ENCODE peak calls at places on chromosomes 2 and 18, in seven cellular contexts. L is cardiac muscle cell; K is GM23248; Q is psoas muscle; R is H9; V is effector memory CD4-positive, alpha-beta T cell; M is right lobe of liver. B is an unnamed sample.

GRCh38 chr2:88753833-88754584 is 62.5 kb downstream of the RPIA start:
- DNase-seq in K (no peak), M (no peak), L (no peak), V (no peak), Q (no peak), R (no peak), B (no peak)

GRCh38 chr2:10085852-10086148 is 5.6 kb upstream of the CYS1 start:
- DNase-seq in M (no peak), Q (no peak), V (no peak), L (no peak), R (no peak), K (no peak), B (no peak)

GRCh38 chr2:211833582-211834279 is 704.9 kb downstream of the ERBB4 start:
- DNase-seq in M (no peak), V (no peak), L (no peak), R (no peak), K (no peak), Q (no peak), B (no peak)

GRCh38 chr18:23291456-23292205 is 156.3 kb downstream of the CABLES1 start:
- DNase-seq in L (no peak), R (no peak), V (no peak), K (peak; percentile 77), Q (no peak), M (no peak), B (no peak)

GRCh38 chr2:21658907-21659306 is 535.1 kb downstream of the TDRD15 start:
- DNase-seq in M (no peak), Q (no peak), K (no peak), L (no peak), R (no peak), V (no peak), B (no peak)

GRCh38 chr2:12479042-12479601 is 237.6 kb upstream of the TRIB2 start:
- DNase-seq in M (no peak), R (no peak), Q (no peak), L (no peak), V (no peak), K (peak; percentile 59), B (no peak)

GRCh38 chr2:120764434-120764833 is 28.8 kb downstream of the GLI2 start:
- DNase-seq in L (no peak), R (peak; percentile 16), M (peak; percentile 7), Q (no peak), V (no peak), K (no peak), B (no peak)

GRCh38 chr18:45482286-45482685 is 133.0 kb upstream of the SLC14A2 start:
- DNase-seq in R (no peak), K (peak; percentile 5), M (no peak), L (no peak), Q (no peak), V (no peak), B (no peak)

GRCh38 chr2:120641366-120641771 is 94.3 kb upstream of the GLI2 start:
- DNase-seq in L (no peak), M (no peak), V (no peak), Q (no peak), R (no peak), K (peak; percentile 51), B (no peak)

GRCh38 chr2:149004836-149005235 is 33.7 kb upstream of the LYPD6B start:
- DNase-seq in R (no peak), V (no peak), Q (no peak), L (no peak), M (no peak), K (peak; percentile 62), B (no peak)

GRCh38 chr2:201004370-201004769 is 40.9 kb upstream of the ORC2 start:
- DNase-seq in R (no peak), Q (no peak), M (no peak), V (no peak), K (no peak), L (no peak), B (no peak)

GRCh38 chr2:36294290-36294689 is 61.3 kb upstream of the CRIM1 start:
- DNase-seq in L (no peak), R (no peak), V (no peak), K (no peak), M (no peak), Q (no peak), B (no peak)

GRCh38 chr2:10551496-10551895 is 103.4 kb upstream of the ODC1 start:
- DNase-seq in K (no peak), Q (no peak), L (no peak), M (no peak), V (no peak), R (no peak), B (no peak)

GRCh38 chr18:28087173-28087563 is 89.8 kb downstream of the CDH2 start:
- DNase-seq in L (no peak), R (no peak), Q (no peak), M (peak; percentile 90), V (no peak), K (peak; percentile 59), B (no peak)

GRCh38 chr18:25234740-25235345 is 117.1 kb downstream of the ZNF521 start:
- DNase-seq in V (no peak), K (no peak), R (no peak), M (no peak), L (peak; percentile 49), Q (no peak), B (no peak)

GRCh38 chr2:19894135-19894792 is 7.5 kb downstream of the TTC32 start:
- DNase-seq in M (no peak), V (no peak), Q (no peak), L (no peak), R (no peak), K (no peak), B (no peak)

GRCh38 chr2:232432598-232433184 is 23.3 kb upstream of the ALPI start:
- DNase-seq in K (no peak), V (no peak), M (no peak), Q (no peak), R (peak; percentile 90), L (no peak), B (peak; percentile 35)

GRCh38 chr2:160368988-160369935 is 124.3 kb downstream of the RBMS1 start:
- DNase-seq in Q (no peak), L (no peak), R (no peak), K (peak; percentile 72), V (no peak), M (no peak), B (no peak)

GRCh38 chr2:39141346-39142011 is 20.6 kb upstream of the SOS1 start:
- DNase-seq in V (no peak), Q (no peak), R (no peak), M (no peak), L (peak; percentile 34), K (peak; percentile 29), B (no peak)

GRCh38 chr2:39142012-39142346 is 21.1 kb upstream of the SOS1 start:
- DNase-seq in K (no peak), R (no peak), L (no peak), V (no peak), M (no peak), Q (no peak), B (no peak)

GRCh38 chr2:39144411-39144810 is 23.6 kb upstream of the SOS1 start:
- DNase-seq in Q (no peak), L (no peak), M (no peak), R (no peak), V (no peak), K (peak; percentile 3), B (no peak)

GRCh38 chr2:39140322-39140847 is 19.5 kb upstream of the SOS1 start:
- DNase-seq in R (no peak), K (no peak), L (no peak), M (no peak), Q (no peak), V (no peak), B (no peak)

GRCh38 chr2:39142904-39143617 is 22.2 kb upstream of the SOS1 start:
- DNase-seq in K (no peak), Q (no peak), R (no peak), M (no peak), V (no peak), L (no peak), B (no peak)
- H3K4me1 ChIP-seq in K (peaks cover 7% of the 10 kb centered on the region), Q (peaks cover 22% of the 10 kb centered on the region), R (no peaks in the 10 kb centered on the region), M (no peaks in the 10 kb centered on the region), V (peaks cover 27% of the 10 kb centered on the region), L (peaks cover 25% of the 10 kb centered on the region), B (peaks cover 3% of the 10 kb centered on the region)

GRCh38 chr2:86251840-86252266 is 52.6 kb downstream of the MRPL35 start:
- DNase-seq in L (no peak), R (no peak), Q (no peak), V (no peak), K (no peak), M (no peak), B (no peak)

GRCh38 chr2:86249843-86250402 is 50.7 kb downstream of the MRPL35 start:
- DNase-seq in M (no peak), L (no peak), V (no peak), R (no peak), Q (no peak), K (peak; percentile 29), B (no peak)

GRCh38 chr2:86253424-86253823 is 54.2 kb downstream of the MRPL35 start:
- DNase-seq in Q (no peak), L (no peak), V (no peak), K (no peak), R (no peak), M (no peak), B (no peak)

GRCh38 chr2:86243950-86244733 is 44.9 kb downstream of the MRPL35 start:
- DNase-seq in V (no peak), K (no peak), Q (no peak), R (no peak), L (no peak), M (no peak), B (no peak)

GRCh38 chr2:86249176-86249842 is 50.1 kb downstream of the MRPL35 start:
- DNase-seq in K (peak; percentile 79), Q (no peak), R (no peak), L (no peak), V (no peak), M (no peak), B (no peak)
- H3K27ac ChIP-seq in K (no peak overlapping the region), Q (no peak overlapping the region), R (no peak overlapping the region), L (no peak overlapping the region), V (no peak overlapping the region), M (no peak overlapping the region), B (no peak overlapping the region)

GRCh38 chr2:217513256-217513655 is 489.5 kb downstream of the TNS1 start:
- DNase-seq in V (no peak), L (peak; percentile 3), M (no peak), R (no peak), K (no peak), Q (no peak), B (no peak)
- H3K4me1 ChIP-seq in V (no peaks in the 10 kb centered on the region), L (peaks cover 20% of the 10 kb centered on the region), M (no peaks in the 10 kb centered on the region), R (no peaks in the 10 kb centered on the region), K (peaks cover 14% of the 10 kb centered on the region), Q (peaks cover 10% of the 10 kb centered on the region), B (no peaks in the 10 kb centered on the region)

GRCh38 chr2:191228861-191229260 is 16.3 kb upstream of the MYO1B start:
- DNase-seq in V (no peak), R (no peak), L (no peak), M (no peak), Q (peak; percentile 67), K (no peak), B (no peak)

GRCh38 chr2:191233533-191233932 is 11.7 kb upstream of the MYO1B start:
- DNase-seq in K (no peak), V (no peak), L (no peak), Q (no peak), M (no peak), R (no peak), B (no peak)

GRCh38 chr2:191230174-191230573 is 15.0 kb upstream of the MYO1B start:
- DNase-seq in V (no peak), Q (no peak), M (no peak), R (no peak), K (peak; percentile 92), L (no peak), B (no peak)

GRCh38 chr2:191231995-191232394 is 13.2 kb upstream of the MYO1B start:
- DNase-seq in M (no peak), K (peak; percentile 73), R (no peak), Q (no peak), L (no peak), V (no peak), B (no peak)

GRCh38 chr2:191234456-191234855 is 10.7 kb upstream of the MYO1B start:
- DNase-seq in R (no peak), K (no peak), V (no peak), M (no peak), L (no peak), Q (no peak), B (no peak)
- H3K27ac ChIP-seq in R (no peak overlapping the region), K (no peak overlapping the region), V (no peak overlapping the region), M (no peak overlapping the region), L (no peak overlapping the region), Q (no peak overlapping the region), B (no peak overlapping the region)